ENCODE peak calls at places on chromosomes 3 and 15, in ten cellular contexts. N, F, S, Z, V, C, J, L, K and A are unnamed samples.

GRCh38 chr3:79657076-79657475 is 110.7 kb downstream of the ROBO1 start:
- DNase-seq in K (no peak), N (no peak), V (no peak), J (no peak), F (no peak), L (no peak), C (no peak), S (no peak), Z (no peak), A (no peak)

GRCh38 chr3:183799471-183799870 is 25.9 kb downstream of the MAP6D1 start:
- DNase-seq in Z (no peak), N (no peak), J (no peak), L (no peak), F (no peak), V (no peak), S (no peak), C (no peak), K (no peak), A (no peak)

GRCh38 chr15:41561777-41562145 is 2.7 kb downstream of the TYRO3 start:
- DNase-seq in N (no peak), F (no peak), K (peak; percentile 72), Z (no peak), S (no peak), J (no peak), V (peak; percentile 55), C (peak; percentile 91), L (no peak), A (no peak)

GRCh38 chr3:111963424-111963823 is 15.4 kb upstream of the ABHD10 start:
- DNase-seq in C (no peak), K (peak; percentile 68), J (peak; percentile 52), Z (no peak), V (no peak), F (no peak), S (peak; percentile 18), L (no peak), N (peak; percentile 82), A (no peak)

GRCh38 chr3:130997291-130997690 is 29.3 kb downstream of the ASTE1 start:
- DNase-seq in L (no peak), J (peak; percentile 31), F (no peak), C (no peak), K (no peak), V (no peak), S (no peak), Z (no peak), N (no peak), A (no peak)

GRCh38 chr3:189577290-189577951 is 53.8 kb upstream of the TP63 start:
- DNase-seq in K (no peak), S (no peak), Z (no peak), C (no peak), L (no peak), V (no peak), N (no peak), J (no peak), F (no peak), A (no peak)

GRCh38 chr3:181723064-181723463 is 11.3 kb downstream of the SOX2 start:
- DNase-seq in F (no peak), V (no peak), Z (no peak), J (no peak), K (no peak), L (no peak), S (no peak), C (no peak), N (no peak), A (no peak)

GRCh38 chr15:79923068-79923514 is 26.3 kb upstream of the MTHFS start:
- DNase-seq in Z (peak; percentile 72), C (peak; percentile 84), N (peak; percentile 25), L (peak; percentile 87), V (peak; percentile 66), J (no peak), F (peak; percentile 67), K (peak; percentile 57), S (peak; percentile 70), A (peak; percentile 67)

GRCh38 chr15:99511529-99511864 is 54.3 kb upstream of the MEF2A start:
- DNase-seq in Z (no peak), N (no peak), F (no peak), C (no peak), J (peak; percentile 59), L (no peak), S (no peak), K (peak; percentile 69), V (no peak), A (no peak)

GRCh38 chr3:151386063-151386462 is 1.5 kb upstream of the P2RY12 start:
- DNase-seq in S (no peak), Z (no peak), L (no peak), J (no peak), C (no peak), V (no peak), F (no peak), N (no peak), K (no peak), A (no peak)

DNA sequence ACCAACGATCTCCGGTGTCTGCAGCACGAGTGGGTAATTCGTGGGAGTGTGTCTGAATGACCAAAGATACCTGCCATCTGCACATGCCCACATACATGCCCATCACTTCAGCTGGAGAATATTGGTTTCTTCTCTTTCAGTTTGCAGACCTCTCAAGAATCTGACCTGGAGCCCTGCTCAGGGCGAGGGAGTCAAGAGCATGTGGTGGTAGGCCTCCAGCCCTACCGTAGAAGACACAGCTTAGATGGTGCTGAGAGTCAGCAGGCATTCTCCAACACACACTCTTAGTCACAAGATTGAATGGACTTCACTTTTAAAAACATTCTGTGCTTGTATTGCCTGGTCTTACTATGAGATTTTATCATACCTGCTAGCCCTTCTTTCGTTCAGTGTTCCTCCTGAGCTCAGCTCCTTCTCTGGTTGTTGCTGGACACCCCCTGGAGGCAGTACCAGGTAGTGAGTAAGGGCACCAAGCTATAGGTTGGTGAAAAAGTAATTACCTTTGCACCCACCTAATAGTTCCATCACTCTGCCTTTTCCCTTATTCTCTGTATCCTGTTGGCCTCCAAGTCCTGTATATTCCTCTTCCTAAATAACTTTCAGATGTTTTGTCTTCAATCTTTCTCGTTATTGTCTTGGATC is 252.0 kb downstream of the CACNA2D3 start:
- DNase-seq in V (no peak), L (no peak), J (no peak), C (no peak), K (no peak), S (peak; percentile 5), F (peak; percentile 31), N (no peak), Z (peak; percentile 52), A (no peak)
- TF ChIP-seq CTCF in V (no peak), L (no peak), J (no peak), C (peak; percentile 41), K (no peak), S (peak; percentile 11), F (peak; percentile 55), N (no peak), Z (no peak), A (peak; percentile 38)

DNA sequence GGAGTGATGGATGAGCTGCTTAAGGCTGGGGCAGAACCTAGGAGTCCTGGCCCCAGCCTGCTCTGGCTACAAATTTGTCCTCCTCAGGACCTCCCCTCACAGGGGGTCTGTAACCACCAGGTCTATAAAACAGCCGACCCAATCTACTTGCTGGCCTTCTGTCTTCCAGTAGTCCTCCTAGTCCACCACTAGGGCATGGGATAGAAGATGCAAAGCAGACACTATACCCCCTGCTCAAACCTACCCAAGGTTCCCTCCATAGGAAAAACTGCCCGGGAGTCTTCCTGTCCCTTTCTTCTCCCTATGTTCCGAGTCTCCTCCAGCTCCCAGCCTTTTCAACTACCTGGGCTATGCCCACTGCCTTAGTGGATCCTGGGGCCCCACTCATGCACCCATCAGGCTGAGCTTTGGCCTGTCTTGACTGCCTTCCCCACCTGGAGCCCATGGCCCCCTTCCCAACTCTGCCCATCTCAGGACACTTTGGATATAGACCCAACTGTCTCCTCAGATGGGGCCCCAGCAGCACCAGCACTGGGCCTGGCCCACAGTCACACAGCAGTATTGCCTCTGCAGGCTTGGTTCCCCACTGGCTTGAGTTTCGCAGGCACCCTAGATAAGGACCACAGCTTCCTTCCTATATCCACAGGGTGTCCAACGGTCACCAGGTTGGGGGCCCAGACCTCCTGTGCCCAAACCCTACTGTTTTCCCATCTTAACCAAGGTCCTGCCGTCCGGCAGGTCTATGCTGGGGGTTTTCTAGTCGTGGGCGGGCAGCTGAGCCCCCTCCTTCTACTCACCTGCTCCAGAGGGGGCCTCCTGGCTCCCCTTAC is 1.1 kb downstream of the HYAL3 start:
- DNase-seq in L (no peak), J (no peak), C (peak; percentile 71), Z (no peak), F (no peak), K (no peak), V (peak; percentile 10), N (no peak), S (peak; percentile 32), A (no peak)
- TF ChIP-seq CTCF in L (no peak), J (no peak), C (no peak), Z (no peak), F (no peak), K (peak; percentile 26), V (no peak), N (peak; percentile 61), S (no peak), A (peak; percentile 16)

DNA sequence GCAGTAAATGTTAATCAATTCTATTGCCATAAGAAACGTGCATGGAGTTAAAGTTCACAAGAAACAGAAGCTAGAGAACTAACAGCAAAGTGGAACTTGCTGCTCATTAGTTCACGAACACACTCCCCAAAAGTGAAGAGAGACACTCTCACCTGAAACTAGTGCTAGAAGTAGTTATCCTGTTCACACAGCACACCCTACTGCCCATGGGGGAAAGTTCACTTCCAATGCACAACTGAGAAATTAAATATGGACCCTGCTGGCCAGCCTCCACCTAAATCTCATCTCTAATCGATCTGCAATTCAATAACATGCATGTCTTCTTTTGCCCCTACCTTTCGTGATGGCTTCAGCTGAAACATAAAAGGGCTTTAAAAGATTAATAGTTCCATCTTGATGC is 39.4 kb upstream of the FRMD4B start:
- DNase-seq in L (no peak), C (no peak), V (peak; percentile 30), J (no peak), F (no peak), N (peak; percentile 27), Z (peak; percentile 50), S (peak; percentile 7), K (peak; percentile 34), A (peak; percentile 58)
- TF ChIP-seq CTCF in L (no peak), C (no peak), V (peak; percentile 46), J (peak; percentile 74), F (peak; percentile 21), N (peak; percentile 75), Z (peak; percentile 43), S (peak; percentile 48), K (peak; percentile 72), A (peak; percentile 57)

GRCh38 chr3:145183261-145183660 is 977.7 kb downstream of the PLOD2 start:
- DNase-seq in J (no peak), V (no peak), N (no peak), L (no peak), F (no peak), C (no peak), Z (no peak), S (no peak), K (no peak), A (no peak)

GRCh38 chr3:145191543-145191942 is 969.4 kb downstream of the PLOD2 start:
- DNase-seq in V (no peak), F (no peak), C (no peak), K (no peak), S (no peak), L (no peak), Z (peak; percentile 26), N (no peak), J (no peak), A (no peak)

GRCh38 chr3:145182196-145182911 is 978.6 kb downstream of the PLOD2 start:
- DNase-seq in J (peak; percentile 34), F (no peak), V (no peak), Z (no peak), K (peak; percentile 21), L (no peak), N (no peak), S (no peak), C (no peak), A (no peak)

GRCh38 chr3:145190138-145190537 is 970.8 kb downstream of the PLOD2 start:
- DNase-seq in C (no peak), K (no peak), V (no peak), Z (no peak), J (no peak), N (no peak), S (no peak), F (no peak), L (no peak), A (no peak)

GRCh38 chr3:145188079-145188785 is 972.8 kb downstream of the PLOD2 start:
- DNase-seq in J (no peak), K (no peak), C (no peak), Z (no peak), N (no peak), S (no peak), F (no peak), L (no peak), V (no peak), A (no peak)
- TF ChIP-seq CTCF in J (no peak), K (no peak), C (no peak), Z (no peak), N (no peak), S (no peak), F (no peak), L (no peak), V (no peak), A (no peak)